ENCODE peak calls at places on chromosomes 16 and 17, in five cellular contexts. H, G, C, X and U are unnamed samples.

GRCh38 chr17:57551321-57552079 is 193.6 kb downstream of the CCDC182 start:
- DNase-seq in C (no peak), H (peak), G (no peak), X (no peak), U (no peak)

GRCh38 chr16:88077328-88078108 is 126.3 kb downstream of the BANP start:
- DNase-seq in C (no peak), H (no peak), X (no peak), G (no peak), U (no peak)

GRCh38 chr16:29315916-29316517 is 90.5 kb downstream of the NPIPB11 start:
- DNase-seq in X (no peak), H (no peak), C (no peak), G (no peak), U (no peak)

GRCh38 chr16:27401768-27402568 is at the start of gene IL21R:
- DNase-seq in C (peak), H (peak), G (no peak), X (peak), U (peak)

GRCh38 chr17:57494446-57494845 is 238.1 kb downstream of the MSI2 start:
- DNase-seq in H (no peak), X (no peak), C (no peak), G (no peak), U (no peak)

GRCh38 chr16:6218855-6219254 is 1113.8 kb upstream of the RBFOX1 start:
- DNase-seq in G (no peak), H (no peak), X (no peak), C (no peak), U (no peak)

GRCh38 chr17:33986566-33986965 is 268.5 kb upstream of the CCL2 start:
- DNase-seq in G (no peak), C (no peak), X (no peak), H (no peak), U (no peak)

GRCh38 chr16:4505356-4506153 is 29.4 kb downstream of the HMOX2 start:
- DNase-seq in X (peak), H (peak), C (no peak), G (no peak), U (no peak)

GRCh38 chr17:10384175-10384574 is 11.4 kb upstream of the MYH13 start:
- DNase-seq in H (no peak), C (no peak), X (no peak), G (no peak), U (no peak)

GRCh38 chr17:76726766-76727718 is at the start of gene METTL23:
- DNase-seq in X (peak), H (peak), C (peak), G (no peak), U (peak)

GRCh38 chr16:88444826-88445582 is 8.1 kb upstream of the ZFPM1 start:
- DNase-seq in G (no peak), C (no peak), H (no peak), X (no peak), U (no peak)

GRCh38 chr16:57623251-57624043 is 5.0 kb upstream of the ADGRG1 start:
- DNase-seq in G (peak), C (peak), X (no peak), H (no peak), U (peak)

GRCh38 chr17:66702106-66702936 is 132.6 kb upstream of the CACNG5 start:
- DNase-seq in C (peak), X (no peak), G (no peak), H (no peak), U (no peak)

GRCh38 chr17:34579979-34580684 is 750 bp downstream of the TMEM132E start:
- DNase-seq in H (no peak), C (no peak), X (no peak), G (no peak), U (no peak)

GRCh38 chr16:68237243-68238028 is 1.5 kb upstream of the ESRP2 start:
- DNase-seq in G (peak), X (peak), C (peak), H (peak), U (peak)

GRCh38 chr16:47492428-47493357 is 31.6 kb downstream of the PHKB start:
- DNase-seq in G (no peak), C (peak), X (no peak), H (peak), U (peak)

GRCh38 chr17:6755281-6755680 is 565 bp upstream of the XAF1 start:
- DNase-seq in G (no peak), C (no peak), H (no peak), X (no peak), U (peak)